ENCODE peak calls at places on chromosomes 1 and 21, in four cellular contexts. One of them, this sample, is unnamed.
A peak's percentile ranks its signal among the peaks of the same experiment; 100 is the strongest.

GRCh38 chr1:225762444-225762843 is 15.2 kb upstream of the SRP9 start:
- DNase-seq in spleen: peak; percentile 17
- DNase-seq in tibial nerve: no peak
- DNase-seq in left ventricle myocardium inferior: no peak
- DNase-seq in this sample: no peak

GRCh38 chr1:119097380-119097779 is 43.1 kb downstream of the WARS2 start:
- DNase-seq in spleen: no peak
- DNase-seq in tibial nerve: no peak
- DNase-seq in left ventricle myocardium inferior: no peak
- DNase-seq in this sample: no peak

GRCh38 chr1:2414297-2414958 is 2.1 kb upstream of the PEX10 start:
- DNase-seq in spleen: peak; percentile 95
- DNase-seq in tibial nerve: peak; percentile 67
- DNase-seq in left ventricle myocardium inferior: peak; percentile 72
- DNase-seq in this sample: peak; percentile 71

GRCh38 chr1:108561731-108562326 is 1.9 kb downstream of the EEIG2 start:
- DNase-seq in spleen: peak; percentile 96
- DNase-seq in tibial nerve: peak; percentile 37
- DNase-seq in left ventricle myocardium inferior: peak; percentile 38
- DNase-seq in this sample: peak; percentile 52

GRCh38 chr21:44285547-44285992 is at the start of gene AIRE:
- DNase-seq in spleen: peak; percentile 69
- DNase-seq in tibial nerve: no peak
- DNase-seq in left ventricle myocardium inferior: no peak
- DNase-seq in this sample: no peak

GRCh38 chr1:10378071-10378841 is 20.6 kb upstream of the PGD start:
- DNase-seq in spleen: peak; percentile 88
- DNase-seq in tibial nerve: no peak
- DNase-seq in left ventricle myocardium inferior: peak; percentile 32
- DNase-seq in this sample: no peak

GRCh38 chr1:108080448-108080847 is 115.5 kb upstream of the VAV3 start:
- DNase-seq in spleen: no peak
- DNase-seq in tibial nerve: no peak
- DNase-seq in left ventricle myocardium inferior: no peak
- DNase-seq in this sample: no peak

GRCh38 chr1:184426278-184426674 is 39.4 kb downstream of the C1orf21 start:
- DNase-seq in spleen: no peak
- DNase-seq in tibial nerve: no peak
- DNase-seq in left ventricle myocardium inferior: no peak
- DNase-seq in this sample: no peak

GRCh38 chr1:147670319-147671003 is at the start of gene ACP6:
- DNase-seq in spleen: peak; percentile 98
- DNase-seq in tibial nerve: peak; percentile 84
- DNase-seq in left ventricle myocardium inferior: peak; percentile 96
- DNase-seq in this sample: peak; percentile 95

GRCh38 chr1:40664167-40664537 is 1.3 kb downstream of the RIMS3 start:
- DNase-seq in spleen: no peak
- DNase-seq in tibial nerve: no peak
- DNase-seq in left ventricle myocardium inferior: no peak
- DNase-seq in this sample: no peak

GRCh38 chr1:212157252-212157651 is 121.7 kb downstream of the DTL start:
- DNase-seq in spleen: no peak
- DNase-seq in tibial nerve: no peak
- DNase-seq in left ventricle myocardium inferior: no peak
- DNase-seq in this sample: no peak

GRCh38 chr1:65360654-65361053 is 51.3 kb downstream of the DNAJC6 start:
- DNase-seq in spleen: no peak
- DNase-seq in tibial nerve: no peak
- DNase-seq in left ventricle myocardium inferior: no peak
- DNase-seq in this sample: no peak

GRCh38 chr1:246107516-246108277 is 399.4 kb downstream of the SMYD3 start:
- DNase-seq in spleen: no peak
- DNase-seq in tibial nerve: no peak
- DNase-seq in left ventricle myocardium inferior: no peak
- DNase-seq in this sample: no peak

GRCh38 chr1:176374967-176375569 is 87.9 kb upstream of the PAPPA2 start:
- DNase-seq in spleen: peak; percentile 79
- DNase-seq in tibial nerve: peak; percentile 83
- DNase-seq in left ventricle myocardium inferior: peak; percentile 70
- DNase-seq in this sample: peak; percentile 66

GRCh38 chr1:212062832-212063438 is 27.4 kb downstream of the DTL start:
- DNase-seq in spleen: no peak
- DNase-seq in tibial nerve: no peak
- DNase-seq in left ventricle myocardium inferior: no peak
- DNase-seq in this sample: no peak

GRCh38 chr21:36535618-36536241 is 55.8 kb upstream of the CLDN14 start:
- DNase-seq in spleen: no peak
- DNase-seq in tibial nerve: no peak
- DNase-seq in left ventricle myocardium inferior: no peak
- DNase-seq in this sample: no peak

GRCh38 chr1:213327318-213327667 is 276.3 kb downstream of the RPS6KC1 start:
- DNase-seq in spleen: no peak
- DNase-seq in tibial nerve: peak; percentile 69
- DNase-seq in left ventricle myocardium inferior: peak; percentile 29
- DNase-seq in this sample: peak; percentile 12

GRCh38 chr1:43426221-43426620 is 27.5 kb downstream of the HYI start:
- DNase-seq in spleen: no peak
- DNase-seq in tibial nerve: no peak
- DNase-seq in left ventricle myocardium inferior: no peak
- DNase-seq in this sample: no peak

GRCh38 chr1:38728176-38728908 is 131.2 kb downstream of the RRAGC start:
- DNase-seq in spleen: no peak
- DNase-seq in tibial nerve: peak; percentile 4
- DNase-seq in left ventricle myocardium inferior: peak; percentile 53
- DNase-seq in this sample: peak; percentile 55

GRCh38 chr1:171127481-171127880 is 36.8 kb downstream of the FMO3 start:
- DNase-seq in spleen: no peak
- DNase-seq in tibial nerve: no peak
- DNase-seq in left ventricle myocardium inferior: no peak
- DNase-seq in this sample: no peak

GRCh38 chr1:23084880-23085279 is 65.6 kb downstream of the KDM1A start:
- DNase-seq in spleen: no peak
- DNase-seq in tibial nerve: no peak
- DNase-seq in left ventricle myocardium inferior: no peak
- DNase-seq in this sample: no peak

GRCh38 chr1:49351744-49352143 is 575.1 kb upstream of the BEND5 start:
- DNase-seq in spleen: no peak
- DNase-seq in tibial nerve: no peak
- DNase-seq in left ventricle myocardium inferior: no peak
- DNase-seq in this sample: no peak

GRCh38 chr21:33763573-33763881 is 121.2 kb downstream of the ITSN1 start:
- DNase-seq in spleen: no peak
- DNase-seq in tibial nerve: no peak
- DNase-seq in left ventricle myocardium inferior: no peak
- DNase-seq in this sample: no peak

GRCh38 chr21:46498335-46499050 is 39.8 kb downstream of the DIP2A start:
- DNase-seq in spleen: peak; percentile 70
- DNase-seq in tibial nerve: no peak
- DNase-seq in left ventricle myocardium inferior: no peak
- DNase-seq in this sample: no peak

GRCh38 chr1:62924983-62925790 is 141.3 kb downstream of the ATG4C start:
- DNase-seq in spleen: no peak
- DNase-seq in tibial nerve: no peak
- DNase-seq in left ventricle myocardium inferior: no peak
- DNase-seq in this sample: no peak

GRCh38 chr1:207903053-207903452 is 7.9 kb downstream of the CD34 start:
- DNase-seq in spleen: no peak
- DNase-seq in tibial nerve: no peak
- DNase-seq in left ventricle myocardium inferior: no peak
- DNase-seq in this sample: peak; percentile 3

GRCh38 chr1:89363196-89363595 is 663 bp upstream of the GBP6 start:
- DNase-seq in spleen: no peak
- DNase-seq in tibial nerve: no peak
- DNase-seq in left ventricle myocardium inferior: no peak
- DNase-seq in this sample: no peak

DNA sequence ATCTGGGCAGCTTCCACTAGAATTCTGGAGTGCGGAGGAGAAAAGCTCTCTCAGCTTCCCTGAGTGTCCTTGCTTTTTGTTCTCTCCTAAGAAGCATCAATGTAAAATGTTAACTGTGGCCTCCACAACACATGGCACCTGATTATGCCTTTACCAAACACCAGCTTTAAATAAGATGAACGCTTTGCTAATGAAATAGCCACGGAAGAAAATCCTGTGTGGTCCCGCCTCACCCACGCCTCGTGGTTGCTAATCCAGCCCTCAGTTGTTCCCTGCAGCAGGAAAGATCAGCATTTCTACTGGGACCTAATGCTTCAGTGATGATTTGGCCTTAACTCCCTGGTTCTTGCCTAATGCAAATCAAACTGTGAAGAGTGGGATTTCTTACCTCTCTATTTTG is 1.8 kb upstream of the ERG start:
- DNase-seq in spleen: no peak
- DNase-seq in tibial nerve: no peak
- DNase-seq in left ventricle myocardium inferior: no peak
- DNase-seq in this sample: no peak
- H3K27ac ChIP-seq in spleen: peak overlapping the region; percentile 93
- H3K27ac ChIP-seq in tibial nerve: no peak overlapping the region
- H3K27ac ChIP-seq in left ventricle myocardium inferior: peak overlapping the region; percentile 88
- H3K27ac ChIP-seq in this sample: peak overlapping the region; percentile 91

GRCh38 chr1:53894644-53895043 is 657 bp downstream of the DIO1 start:
- DNase-seq in spleen: no peak
- DNase-seq in tibial nerve: no peak
- DNase-seq in left ventricle myocardium inferior: no peak
- DNase-seq in this sample: no peak

GRCh38 chr1:53895421-53895820 is 1.4 kb downstream of the DIO1 start:
- DNase-seq in spleen: no peak
- DNase-seq in tibial nerve: no peak
- DNase-seq in left ventricle myocardium inferior: no peak
- DNase-seq in this sample: no peak

GRCh38 chr1:53892911-53893310 is 1.1 kb upstream of the DIO1 start:
- DNase-seq in spleen: no peak
- DNase-seq in tibial nerve: no peak
- DNase-seq in left ventricle myocardium inferior: no peak
- DNase-seq in this sample: peak; percentile 17

GRCh38 chr1:53891678-53892077 is 2.1 kb upstream of the YIPF1 start:
- DNase-seq in spleen: no peak
- DNase-seq in tibial nerve: no peak
- DNase-seq in left ventricle myocardium inferior: no peak
- DNase-seq in this sample: no peak

DNA sequence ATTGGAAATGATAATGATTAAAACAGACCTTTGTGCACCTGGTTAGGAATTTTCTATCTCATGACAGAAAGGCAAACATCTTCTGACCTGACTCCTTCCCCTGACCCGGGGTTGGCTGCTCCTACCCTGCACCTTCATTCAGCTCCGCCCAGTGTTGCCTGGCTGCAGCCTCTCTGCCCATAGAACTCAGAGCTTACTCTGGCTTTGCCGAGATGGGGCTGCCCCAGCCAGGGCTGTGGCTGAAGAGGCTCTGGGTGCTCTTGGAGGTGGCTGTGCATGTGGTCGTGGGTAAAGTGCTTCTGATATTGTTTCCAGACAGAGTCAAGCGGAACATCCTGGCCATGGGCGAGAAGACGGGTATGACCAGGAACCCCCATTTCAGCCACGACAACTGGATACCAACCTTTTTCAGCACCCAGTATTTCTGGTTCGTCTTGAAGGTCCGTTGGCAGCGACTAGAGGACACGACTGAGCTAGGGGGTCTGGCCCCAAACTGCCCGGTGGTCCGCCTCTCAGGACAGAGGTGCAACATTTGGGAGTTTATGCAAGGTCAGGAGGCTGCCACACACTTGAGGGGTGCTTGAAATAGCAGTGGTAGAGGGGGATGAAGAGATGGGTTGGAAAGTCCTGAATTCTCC is at the start of gene DIO1:
- DNase-seq in spleen: no peak
- DNase-seq in tibial nerve: no peak
- DNase-seq in left ventricle myocardium inferior: no peak
- DNase-seq in this sample: no peak
- H3K27ac ChIP-seq in spleen: peak within 1 kb of the TSS; percentile 40
- H3K27ac ChIP-seq in tibial nerve: no peak within 1 kb of the TSS
- H3K27ac ChIP-seq in left ventricle myocardium inferior: no peak within 1 kb of the TSS
- H3K27ac ChIP-seq in this sample: no peak within 1 kb of the TSS

DNA sequence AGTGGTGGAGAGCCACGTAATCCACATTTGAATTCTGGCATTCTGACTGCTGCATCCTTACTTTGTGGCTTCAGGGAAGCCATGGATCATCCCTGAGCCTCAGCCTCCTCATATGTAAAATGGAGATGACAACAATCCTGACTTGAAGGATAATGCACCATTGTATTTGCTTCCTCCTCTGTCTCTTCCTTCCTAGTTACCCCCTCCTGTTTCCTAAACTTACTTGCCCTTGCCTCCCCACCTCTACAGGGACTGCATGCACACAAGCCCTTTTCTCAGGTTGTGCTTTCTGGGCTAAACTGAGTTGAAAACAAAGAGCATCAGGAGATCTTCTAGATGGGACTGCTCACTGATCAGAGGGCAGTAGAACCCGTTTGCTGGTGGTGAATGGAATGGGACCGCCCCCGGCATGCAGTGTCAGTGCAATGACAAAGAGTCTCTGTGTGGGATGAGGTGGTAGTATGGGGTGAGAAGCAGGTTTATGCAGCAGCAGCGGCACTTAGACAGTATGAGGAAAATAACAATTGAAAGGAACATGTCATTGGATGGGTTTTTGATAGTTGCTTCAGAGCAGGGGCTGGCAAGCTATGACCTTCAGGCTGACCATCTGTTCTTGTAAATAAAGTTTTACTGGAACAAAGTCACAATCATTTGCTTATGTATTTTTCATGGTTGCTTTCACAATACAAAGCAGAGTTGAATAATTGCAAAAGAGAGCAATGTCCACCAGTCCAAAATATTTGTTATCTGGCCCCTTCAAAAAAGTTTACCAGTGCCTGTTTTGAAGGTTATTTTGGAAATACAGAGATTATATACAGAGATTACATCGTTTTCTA is 6.1 kb upstream of the ADAMTS1 start:
- DNase-seq in spleen: no peak
- DNase-seq in tibial nerve: no peak
- DNase-seq in left ventricle myocardium inferior: no peak
- DNase-seq in this sample: no peak
- H3K27ac ChIP-seq in spleen: no peak overlapping the region
- H3K27ac ChIP-seq in tibial nerve: no peak overlapping the region
- H3K27ac ChIP-seq in left ventricle myocardium inferior: no peak overlapping the region
- H3K27ac ChIP-seq in this sample: no peak overlapping the region

GRCh38 chr1:8520483-8520966 is 202.6 kb downstream of the SLC45A1 start:
- DNase-seq in spleen: no peak
- DNase-seq in tibial nerve: no peak
- DNase-seq in left ventricle myocardium inferior: no peak
- DNase-seq in this sample: no peak
- H3K27ac ChIP-seq in spleen: no peak overlapping the region
- H3K27ac ChIP-seq in tibial nerve: no peak overlapping the region
- H3K27ac ChIP-seq in left ventricle myocardium inferior: peak overlapping the region; percentile 13
- H3K27ac ChIP-seq in this sample: no peak overlapping the region

This sample was measured in heart right ventricle.